ENCODE peak calls at places on chromosome 14, in nine cellular contexts. J is HL-60; P is H9; Z is dorsolateral prefrontal cortex; S is cardiac muscle cell; N is Peyer's patch; Q is lung; A is foreskin keratinocyte; L is CD4-positive, alpha-beta T cell. Y is an unnamed sample.

GRCh38 chr14:100581228-100582145 is 5.7 kb downstream of the BEGAIN start:
- DNase-seq in J (no peak), P (no peak), Z (peak; percentile 43), S (no peak), N (peak; percentile 30), Q (no peak), A (no peak), L (no peak), Y (no peak)

GRCh38 chr14:104876251-104876699 is 11.2 kb downstream of the CEP170B start:
- DNase-seq in J (no peak), P (peak; percentile 83), Z (no peak), S (no peak), N (peak; percentile 68), Q (no peak), A (no peak), L (no peak), Y (no peak)

GRCh38 chr14:25841226-25841625 is 756.6 kb downstream of the NOVA1 start:
- DNase-seq in J (no peak), P (no peak), Z (no peak), S (no peak), N (no peak), Q (no peak), A (no peak), L (no peak), Y (no peak)

GRCh38 chr14:20631023-20631820 is 10.3 kb downstream of the OR6S1 start:
- DNase-seq in J (peak; percentile 66), P (peak; percentile 71), Z (no peak), S (peak; percentile 43), N (no peak), Q (no peak), A (no peak), L (no peak), Y (no peak)

GRCh38 chr14:95407342-95407741 is 87.6 kb upstream of the CLMN start:
- DNase-seq in J (no peak), P (no peak), Z (no peak), S (no peak), N (no peak), Q (no peak), A (no peak), L (no peak), Y (no peak)

GRCh38 chr14:89851031-89851430 is 103.5 kb downstream of the EFCAB11 start:
- DNase-seq in J (no peak), P (no peak), Z (no peak), S (no peak), N (no peak), Q (no peak), A (no peak), L (no peak), Y (no peak)

GRCh38 chr14:96959992-96960391 is 162.8 kb downstream of the VRK1 start:
- DNase-seq in J (no peak), P (no peak), Z (no peak), S (no peak), N (no peak), Q (no peak), A (no peak), L (no peak), Y (no peak)

GRCh38 chr14:74608959-74609611 is 3.0 kb downstream of the LTBP2 start:
- DNase-seq in J (peak; percentile 68), P (peak; percentile 83), Z (peak; percentile 76), S (peak; percentile 84), N (peak; percentile 87), Q (peak; percentile 85), A (peak; percentile 73), L (peak; percentile 87), Y (peak; percentile 68)

GRCh38 chr14:90579816-90580215 is 183.0 kb downstream of the CALM1 start:
- DNase-seq in J (no peak), P (no peak), Z (no peak), S (no peak), N (no peak), Q (no peak), A (no peak), L (no peak), Y (no peak)

GRCh38 chr14:32813401-32813800 is 125.3 kb upstream of the NPAS3 start:
- DNase-seq in J (no peak), P (no peak), Z (no peak), S (no peak), N (no peak), Q (no peak), A (no peak), L (no peak), Y (no peak)

GRCh38 chr14:75989134-75989533 is 3.6 kb downstream of the IFT43 start:
- DNase-seq in J (no peak), P (no peak), Z (no peak), S (no peak), N (no peak), Q (no peak), A (no peak), L (no peak), Y (no peak)

GRCh38 chr14:32738206-32738871 is 200.3 kb upstream of the NPAS3 start:
- DNase-seq in J (no peak), P (no peak), Z (no peak), S (no peak), N (no peak), Q (no peak), A (peak; percentile 63), L (no peak), Y (no peak)

GRCh38 chr14:102507891-102508312 is 1.7 kb downstream of the ANKRD9 start:
- DNase-seq in J (no peak), P (peak; percentile 43), Z (no peak), S (no peak), N (no peak), Q (no peak), A (no peak), L (no peak), Y (no peak)
- TF ChIP-seq CTCF in J (no peak), P (peak; percentile 29), Z (no peak), S (no peak), N (no peak), Q (no peak), A (peak; percentile 48), L (no peak), Y (no peak)

DNA sequence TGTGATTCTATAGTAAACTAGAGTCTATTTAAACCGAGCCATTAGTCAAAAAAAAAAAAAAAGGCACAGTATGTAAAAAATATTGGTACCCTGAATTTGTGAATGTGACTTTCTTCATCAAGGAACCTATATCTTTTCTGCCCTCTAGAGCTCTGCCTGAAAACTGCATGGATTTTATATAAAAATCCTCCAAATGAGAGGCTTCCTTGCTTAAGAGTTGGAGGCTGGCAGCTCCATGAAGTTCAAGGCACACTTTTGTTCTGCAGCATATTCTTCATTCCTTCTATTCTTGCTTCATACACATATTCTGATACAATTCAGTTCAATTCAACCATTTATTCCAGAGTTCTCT is 23.1 kb upstream of the NKX2-8 start:
- DNase-seq in J (no peak), P (no peak), Z (no peak), S (no peak), N (no peak), Q (no peak), A (no peak), L (no peak), Y (no peak)
- TF ChIP-seq CTCF in J (no peak), P (peak; percentile 6), Z (no peak), S (no peak), N (no peak), Q (no peak), A (no peak), L (no peak), Y (no peak)

GRCh38 chr14:99538733-99539132 is 57.5 kb downstream of the CCNK start:
- DNase-seq in J (no peak), P (no peak), Z (no peak), S (no peak), N (no peak), Q (no peak), A (no peak), L (no peak), Y (no peak)

GRCh38 chr14:99537399-99537798 is 56.2 kb downstream of the CCNK start:
- DNase-seq in J (no peak), P (no peak), Z (no peak), S (no peak), N (no peak), Q (no peak), A (peak; percentile 46), L (no peak), Y (no peak)

GRCh38 chr14:99535908-99536778 is 54.9 kb downstream of the CCNK start:
- DNase-seq in J (no peak), P (no peak), Z (no peak), S (no peak), N (no peak), Q (no peak), A (no peak), L (no peak), Y (no peak)

GRCh38 chr14:99539503-99539902 is 58.3 kb downstream of the CCNK start:
- DNase-seq in J (no peak), P (no peak), Z (no peak), S (no peak), N (no peak), Q (no peak), A (no peak), L (no peak), Y (no peak)

DNA sequence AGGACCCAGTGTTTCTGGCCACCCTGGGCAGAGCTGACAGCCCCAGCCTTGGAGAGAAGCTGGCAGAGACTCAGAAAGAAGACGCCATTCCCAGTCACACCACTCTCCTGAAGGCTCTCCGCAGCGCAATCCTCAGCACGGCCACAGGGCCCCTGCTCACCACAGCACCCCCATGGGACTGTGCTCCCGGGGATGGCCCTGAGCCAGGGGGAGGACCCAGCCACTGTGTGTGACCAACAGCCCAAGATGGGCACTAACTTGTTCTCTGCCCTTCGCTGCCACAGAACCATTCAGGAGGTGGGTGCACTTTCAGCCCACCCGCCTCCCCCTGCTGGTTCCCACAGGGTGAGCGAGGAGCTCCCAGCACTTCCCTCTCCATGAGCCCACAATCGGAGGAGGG is 57.1 kb downstream of the CCNK start:
- DNase-seq in J (no peak), P (no peak), Z (no peak), S (no peak), N (no peak), Q (no peak), A (no peak), L (no peak), Y (no peak)
- TF ChIP-seq CTCF in J (no peak), P (peak; percentile 51), Z (no peak), S (peak; percentile 12), N (no peak), Q (no peak), A (no peak), L (no peak), Y (no peak)

GRCh38 chr14:68241862-68242490 is 422.4 kb downstream of the RAD51B start:
- DNase-seq in J (no peak), P (no peak), Z (no peak), S (no peak), N (no peak), Q (no peak), A (no peak), L (no peak), Y (no peak)

GRCh38 chr14:68246074-68246980 is 426.7 kb downstream of the RAD51B start:
- DNase-seq in J (no peak), P (no peak), Z (no peak), S (no peak), N (no peak), Q (no peak), A (no peak), L (no peak), Y (no peak)

GRCh38 chr14:68244272-68244975 is 424.8 kb downstream of the RAD51B start:
- DNase-seq in J (no peak), P (no peak), Z (no peak), S (no peak), N (no peak), Q (no peak), A (no peak), L (no peak), Y (no peak)

GRCh38 chr14:68245146-68246073 is 425.8 kb downstream of the RAD51B start:
- DNase-seq in J (no peak), P (no peak), Z (no peak), S (peak; percentile 39), N (no peak), Q (no peak), A (no peak), L (no peak), Y (no peak)

GRCh38 chr14:68243441-68244010 is 423.9 kb downstream of the RAD51B start:
- DNase-seq in J (no peak), P (no peak), Z (no peak), S (no peak), N (no peak), Q (no peak), A (no peak), L (no peak), Y (no peak)
- TF ChIP-seq CTCF in J (no peak), P (no peak), Z (no peak), S (no peak), N (no peak), Q (no peak), A (no peak), L (no peak), Y (no peak)